ENCODE peak calls at places on chromosomes 2 and 18, in five cellular contexts. N is thoracic aorta; X is lung; Y is endothelial cell of umbilical vein; G is CD8-positive, alpha-beta T cell. V is an unnamed sample. For H3K4me1, the result is how much of the 10 kb centered on the place peaks cover.

GRCh38 chr2:208406474-208407451 is at the start of gene PTH2R:
- DNase-seq in N (no peak), X (no peak), Y (no peak), G (no peak), V (no peak)

GRCh38 chr2:131475831-131476230 is at the start of gene TUBA3D:
- DNase-seq in N (no peak), X (no peak), Y (no peak), G (no peak), V (no peak)

GRCh38 chr2:23320058-23320457 is 64.9 kb upstream of the KLHL29 start:
- DNase-seq in N (no peak), X (no peak), Y (no peak), G (no peak), V (no peak)

GRCh38 chr18:50287028-50287440 is 458 bp downstream of the CXXC1 start:
- DNase-seq in N (no peak), X (no peak), Y (no peak), G (no peak), V (no peak)

GRCh38 chr2:26670171-26670570 is 22.4 kb upstream of the KCNK3 start:
- DNase-seq in N (no peak), X (no peak), Y (no peak), G (no peak), V (no peak)

GRCh38 chr2:95402370-95403203 is at the start of gene FAHD2A:
- DNase-seq in N (peak), X (peak), Y (peak), G (peak), V (peak)

GRCh38 chr2:54814367-54815155 is 91.1 kb downstream of the EML6 start:
- DNase-seq in N (no peak), X (no peak), Y (no peak), G (no peak), V (no peak)

GRCh38 chr2:152646775-152647174 is 70.5 kb downstream of the PRPF40A start:
- DNase-seq in N (no peak), X (no peak), Y (peak), G (no peak), V (no peak)

GRCh38 chr2:71711470-71711857 is 258.1 kb downstream of the DYSF start:
- DNase-seq in N (no peak), X (no peak), Y (no peak), G (no peak), V (no peak)

GRCh38 chr2:225270053-225270452 is 129.5 kb upstream of the NYAP2 start:
- DNase-seq in N (no peak), X (no peak), Y (no peak), G (no peak), V (no peak)

GRCh38 chr18:38966846-38967245 is 1401.2 kb upstream of the CELF4 start:
- DNase-seq in N (no peak), X (no peak), Y (no peak), G (no peak), V (no peak)

GRCh38 chr2:230457793-230458192 is 41.8 kb downstream of the SP100 start:
- DNase-seq in N (no peak), X (no peak), Y (no peak), G (no peak), V (no peak)

GRCh38 chr2:3127279-3127690 is 250.3 kb downstream of the EIPR1 start:
- DNase-seq in N (no peak), X (no peak), Y (no peak), G (no peak), V (no peak)

GRCh38 chr2:73343992-73344391 is 41.6 kb upstream of the ALMS1 start:
- DNase-seq in N (no peak), X (no peak), Y (no peak), G (no peak), V (no peak)

GRCh38 chr2:111900859-111901258 is 2.5 kb downstream of the MERTK start:
- DNase-seq in N (no peak), X (peak), Y (peak), G (no peak), V (no peak)

GRCh38 chr18:49114556-49114955 is 163.8 kb upstream of the SMAD7 start:
- DNase-seq in N (no peak), X (no peak), Y (no peak), G (no peak), V (no peak)

GRCh38 chr18:76489081-76489480 is 6.0 kb downstream of the ZNF516 start:
- DNase-seq in N (no peak), X (no peak), Y (no peak), G (no peak), V (no peak)

GRCh38 chr18:40072761-40073160 is 1882.3 kb upstream of the PIK3C3 start:
- DNase-seq in N (no peak), X (no peak), Y (no peak), G (no peak), V (no peak)

GRCh38 chr2:50840346-50841124 is 191.4 kb downstream of the NRXN1 start:
- DNase-seq in N (no peak), X (no peak), Y (no peak), G (no peak), V (no peak)

GRCh38 chr2:8098952-8099582 is 582.8 kb upstream of the ID2 start:
- DNase-seq in N (no peak), X (no peak), Y (no peak), G (no peak), V (no peak)

GRCh38 chr2:62306751-62307468 is 111.0 kb downstream of the B3GNT2 start:
- DNase-seq in N (no peak), X (no peak), Y (peak), G (peak), V (no peak)

GRCh38 chr2:28717339-28717758 is 34.3 kb upstream of the PPP1CB start:
- DNase-seq in N (peak), X (peak), Y (peak), G (no peak), V (peak)

GRCh38 chr2:148928395-148928794 is 53.4 kb downstream of the KIF5C start:
- DNase-seq in N (no peak), X (no peak), Y (no peak), G (no peak), V (no peak)

GRCh38 chr2:71609029-71609428 is 155.7 kb downstream of the DYSF start:
- DNase-seq in N (no peak), X (no peak), Y (peak), G (peak), V (no peak)

GRCh38 chr2:15825276-15826060 is 114.9 kb upstream of the MYCN start:
- DNase-seq in N (no peak), X (no peak), Y (no peak), G (no peak), V (no peak)

GRCh38 chr2:165251361-165251760 is 12.1 kb downstream of the SCN2A start:
- DNase-seq in N (no peak), X (no peak), Y (no peak), G (no peak), V (no peak)

GRCh38 chr18:58394607-58395425 is 234.1 kb downstream of the ALPK2 start:
- DNase-seq in N (no peak), X (no peak), Y (no peak), G (no peak), V (no peak)

GRCh38 chr18:3466051-3466450 is 16.1 kb downstream of the TGIF1 start:
- DNase-seq in N (no peak), X (no peak), Y (peak), G (no peak), V (no peak)

GRCh38 chr2:24613154-24613814 is 122.2 kb downstream of the NCOA1 start:
- DNase-seq in N (no peak), X (no peak), Y (peak), G (peak), V (peak)
- TF ChIP-seq CTCF in N (no peak), X (no peak), Y (peak), G (peak), V (no peak)

DNA sequence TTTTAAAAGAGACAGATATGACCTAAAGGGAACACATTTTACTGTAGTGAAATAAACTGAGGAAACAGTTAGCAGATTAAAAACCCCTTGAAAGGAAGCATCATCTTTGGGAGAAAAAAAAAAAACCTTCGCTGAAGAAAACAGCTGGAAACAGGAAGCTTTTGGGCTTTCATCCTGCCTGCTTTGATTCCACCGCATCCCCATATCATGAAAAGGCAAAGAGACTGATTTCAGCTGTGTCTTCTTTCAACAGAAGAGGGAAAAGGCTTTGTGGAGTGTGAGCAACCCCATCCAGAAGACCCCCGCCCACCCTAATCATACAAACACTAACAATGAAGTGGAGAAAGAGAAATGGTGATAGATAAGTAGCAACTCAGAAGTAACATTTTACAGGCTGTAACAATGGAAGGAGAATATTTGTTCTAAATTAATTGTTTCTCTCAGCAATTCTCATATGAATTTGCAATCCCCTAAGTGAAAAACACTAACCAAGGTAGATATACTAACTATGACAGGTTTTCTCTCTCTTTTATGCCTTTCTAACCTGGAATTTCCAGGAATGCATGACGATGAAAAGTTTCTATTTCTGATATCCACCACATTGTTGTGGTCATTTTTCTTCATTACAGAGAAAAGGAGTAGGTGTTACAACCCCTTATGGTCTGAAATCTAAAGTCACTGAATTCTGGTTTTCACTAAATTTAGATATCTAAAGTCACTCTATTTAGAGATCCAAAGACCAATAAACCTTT is 86.2 kb downstream of the TCF4 start:
- DNase-seq in N (no peak), X (no peak), Y (peak), G (no peak), V (no peak)
- H3K4me1 ChIP-seq in N (under half), X (under half), Y (half or more), G (under half), V (under half)

GRCh38 chr2:24489942-24490673 is 946 bp upstream of the NCOA1 start:
- DNase-seq in N (no peak), X (peak), Y (peak), G (no peak), V (no peak)

GRCh38 chr2:24489465-24489864 is 1.6 kb upstream of the NCOA1 start:
- DNase-seq in N (no peak), X (peak), Y (no peak), G (no peak), V (no peak)

GRCh38 chr2:24491626-24492282 is 700 bp downstream of the NCOA1 start:
- DNase-seq in N (no peak), X (peak), Y (peak), G (peak), V (peak)

GRCh38 chr2:24492283-24493272 is 1.5 kb downstream of the NCOA1 start:
- DNase-seq in N (no peak), X (peak), Y (peak), G (no peak), V (peak)

DNA sequence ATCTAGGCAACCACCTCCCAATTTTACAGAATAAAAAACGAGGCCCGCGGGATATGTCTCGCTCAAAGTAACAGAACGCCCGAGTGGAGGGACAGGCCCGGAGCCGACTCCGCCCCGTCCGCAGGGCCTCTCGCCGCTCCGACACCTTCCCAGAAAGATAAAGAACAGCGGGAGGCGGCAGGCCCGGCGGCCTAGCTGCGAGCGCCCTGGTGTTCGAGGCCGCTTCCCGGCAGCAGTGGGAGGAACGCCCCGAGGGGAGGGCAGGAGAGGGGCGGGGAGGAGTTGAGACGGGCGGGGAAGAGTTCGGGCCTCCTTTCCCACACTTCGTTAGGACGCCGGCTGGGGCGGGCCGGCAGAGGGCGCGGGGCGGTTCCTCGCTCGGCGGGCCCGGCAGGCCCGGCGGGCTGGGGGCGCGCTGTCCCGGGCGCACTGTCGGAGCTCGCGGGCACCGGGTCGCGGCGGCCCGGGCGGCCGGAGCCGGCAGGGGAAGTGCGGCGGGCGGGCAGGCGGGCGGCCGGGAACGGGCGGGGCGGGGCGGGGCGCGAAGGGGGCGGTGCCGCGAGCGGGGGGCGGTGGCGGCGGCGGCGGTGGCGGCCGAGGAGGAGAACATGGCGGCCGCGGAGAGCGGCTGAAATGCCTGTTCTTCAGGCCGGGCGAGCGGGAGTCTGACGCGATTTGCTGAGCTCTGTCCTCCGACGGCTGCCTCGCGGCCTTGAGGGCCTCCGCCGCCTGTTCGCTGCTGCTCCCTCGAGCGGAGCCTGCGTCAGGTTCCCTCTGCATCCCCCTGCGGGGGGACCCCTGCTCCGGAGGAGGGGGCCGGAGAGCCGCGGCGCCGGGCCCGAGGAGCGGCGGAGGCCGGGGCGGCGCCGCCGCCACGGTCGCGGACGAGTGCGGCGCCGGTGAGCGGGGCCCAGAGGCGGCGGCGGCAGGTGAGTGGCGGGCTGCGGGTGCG is at the start of gene NCOA1:
- DNase-seq in N (peak), X (peak), Y (peak), G (peak), V (peak)
- TF ChIP-seq CTCF in N (no peak), X (no peak), Y (no peak), G (no peak), V (peak)

GRCh38 chr2:68747918-68748317 is 13.3 kb downstream of the ARHGAP25 start:
- DNase-seq in N (no peak), X (no peak), Y (no peak), G (peak), V (no peak)
- H3K4me1 ChIP-seq in N (under half), X (under half), Y (under half), G (half or more), V (under half)

GRCh38 chr2:146312899-146313298 is 1531.9 kb upstream of the ACVR2A start:
- DNase-seq in N (no peak), X (no peak), Y (peak), G (no peak), V (no peak)
- TF ChIP-seq CTCF in N (no peak), X (no peak), Y (no peak), G (no peak), V (no peak)

DNA sequence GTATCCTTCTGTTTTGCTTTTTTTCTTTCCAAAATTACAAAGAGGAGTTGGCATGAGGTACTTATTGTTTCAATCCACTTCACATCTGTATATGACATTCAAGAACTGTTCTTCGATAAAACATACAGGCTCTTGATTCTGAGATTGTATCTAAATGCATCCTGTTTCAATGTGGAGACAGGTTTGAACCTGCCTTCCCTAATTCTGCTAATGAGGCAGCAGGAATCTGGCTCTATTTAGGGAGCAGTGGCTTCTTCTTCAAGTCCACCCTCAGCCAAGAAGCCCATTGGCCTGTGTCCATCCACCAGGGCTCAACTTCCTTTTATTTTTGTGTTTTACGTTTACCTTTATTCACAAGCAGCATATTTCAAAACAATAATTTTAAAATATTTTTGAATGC is 84.8 kb upstream of the PIK3C3 start:
- DNase-seq in N (no peak), X (no peak), Y (no peak), G (no peak), V (no peak)
- H3K4me1 ChIP-seq in N (under half), X (under half), Y (under half), G (under half), V (under half)

DNA sequence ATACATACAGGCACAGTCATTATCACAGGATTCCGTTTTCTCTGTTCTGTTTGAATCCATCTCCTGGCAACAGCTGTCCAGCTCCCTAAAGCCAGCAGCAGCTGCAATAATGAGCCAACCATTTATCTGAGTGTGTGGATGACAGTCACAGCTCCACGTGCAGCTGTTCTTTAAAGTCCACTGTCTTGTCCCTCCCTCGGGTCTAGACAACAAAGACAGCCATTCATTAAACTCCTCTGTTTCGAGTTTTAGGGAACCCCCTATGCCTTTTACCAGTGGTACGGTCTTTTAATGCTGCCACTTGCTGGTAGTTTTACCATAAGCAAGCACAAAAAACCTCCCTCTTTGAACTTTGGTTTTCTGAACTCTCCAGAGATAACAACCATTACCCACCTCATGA is 16.0 kb upstream of the MSGN1 start:
- DNase-seq in N (no peak), X (no peak), Y (no peak), G (no peak), V (peak)
- TF ChIP-seq CTCF in N (no peak), X (no peak), Y (no peak), G (no peak), V (no peak)

GRCh38 chr2:218266316-218266979 is 3.5 kb downstream of the AAMP start:
- DNase-seq in N (no peak), X (no peak), Y (no peak), G (no peak), V (no peak)
- H3K4me1 ChIP-seq in N (half or more), X (under half), Y (under half), G (under half), V (under half)